ENCODE peak calls at places on chromosomes 16 and 17, in seven cellular contexts. One of them, this sample, is unnamed.
A peak's percentile ranks its signal among the peaks of the same experiment; 100 is the strongest.

GRCh38 chr17:78127888-78128615 is 503 bp downstream of the TMC6 start:
- DNase-seq in NCI-H2029 treated with DMSO at 0.1 percent for 48 hours: no peak
- DNase-seq in occipital lobe: no peak
- DNase-seq in AG10803: no peak
- DNase-seq in NCI-H146: peak; percentile 38
- DNase-seq in GF-D8: no peak
- DNase-seq in NCI-H748 treated with DMSO at 0.1 percent for 48 hours: no peak
- DNase-seq in this sample: no peak

GRCh38 chr16:24610421-24610765 is 71.0 kb downstream of the RBBP6 start:
- DNase-seq in NCI-H2029 treated with DMSO at 0.1 percent for 48 hours: no peak
- DNase-seq in occipital lobe: peak; percentile 49
- DNase-seq in AG10803: peak; percentile 21
- DNase-seq in NCI-H146: peak; percentile 12
- DNase-seq in GF-D8: no peak
- DNase-seq in NCI-H748 treated with DMSO at 0.1 percent for 48 hours: no peak
- DNase-seq in this sample: no peak

GRCh38 chr17:42895185-42895555 is 5.4 kb upstream of the G6PC1 start:
- DNase-seq in NCI-H2029 treated with DMSO at 0.1 percent for 48 hours: no peak
- DNase-seq in occipital lobe: peak; percentile 16
- DNase-seq in AG10803: peak; percentile 91
- DNase-seq in NCI-H146: no peak
- DNase-seq in GF-D8: no peak
- DNase-seq in NCI-H748 treated with DMSO at 0.1 percent for 48 hours: no peak
- DNase-seq in this sample: peak; percentile 72

GRCh38 chr16:85566502-85567100 is 46.5 kb upstream of the GSE1 start:
- DNase-seq in NCI-H2029 treated with DMSO at 0.1 percent for 48 hours: no peak
- DNase-seq in occipital lobe: no peak
- DNase-seq in AG10803: no peak
- DNase-seq in NCI-H146: no peak
- DNase-seq in GF-D8: no peak
- DNase-seq in NCI-H748 treated with DMSO at 0.1 percent for 48 hours: no peak
- DNase-seq in this sample: no peak

GRCh38 chr16:64365448-64365858 is 756.4 kb downstream of the CDH11 start:
- DNase-seq in NCI-H2029 treated with DMSO at 0.1 percent for 48 hours: no peak
- DNase-seq in occipital lobe: no peak
- DNase-seq in AG10803: peak; percentile 31
- DNase-seq in NCI-H146: no peak
- DNase-seq in GF-D8: no peak
- DNase-seq in NCI-H748 treated with DMSO at 0.1 percent for 48 hours: no peak
- DNase-seq in this sample: peak; percentile 31

GRCh38 chr17:2158011-2158410 is 103.1 kb downstream of the HIC1 start:
- DNase-seq in NCI-H2029 treated with DMSO at 0.1 percent for 48 hours: no peak
- DNase-seq in occipital lobe: no peak
- DNase-seq in AG10803: peak; percentile 94
- DNase-seq in NCI-H146: no peak
- DNase-seq in GF-D8: peak; percentile 24
- DNase-seq in NCI-H748 treated with DMSO at 0.1 percent for 48 hours: no peak
- DNase-seq in this sample: peak; percentile 41

GRCh38 chr16:2250652-2251280 is 621 bp downstream of the ECI1 start:
- DNase-seq in NCI-H2029 treated with DMSO at 0.1 percent for 48 hours: no peak
- DNase-seq in occipital lobe: no peak
- DNase-seq in AG10803: peak; percentile 38
- DNase-seq in NCI-H146: no peak
- DNase-seq in GF-D8: no peak
- DNase-seq in NCI-H748 treated with DMSO at 0.1 percent for 48 hours: no peak
- DNase-seq in this sample: peak; percentile 26

GRCh38 chr17:61468263-61468907 is 16.2 kb downstream of the TBX4 start:
- DNase-seq in NCI-H2029 treated with DMSO at 0.1 percent for 48 hours: no peak
- DNase-seq in occipital lobe: no peak
- DNase-seq in AG10803: no peak
- DNase-seq in NCI-H146: no peak
- DNase-seq in GF-D8: no peak
- DNase-seq in NCI-H748 treated with DMSO at 0.1 percent for 48 hours: no peak
- DNase-seq in this sample: peak; percentile 47

GRCh38 chr17:7853693-7854043 is 1.2 kb upstream of the TMEM88 start:
- DNase-seq in NCI-H2029 treated with DMSO at 0.1 percent for 48 hours: no peak
- DNase-seq in occipital lobe: no peak
- DNase-seq in AG10803: no peak
- DNase-seq in NCI-H146: no peak
- DNase-seq in GF-D8: no peak
- DNase-seq in NCI-H748 treated with DMSO at 0.1 percent for 48 hours: no peak
- DNase-seq in this sample: no peak

GRCh38 chr17:14318906-14319205 is 18.0 kb downstream of the HS3ST3B1 start:
- DNase-seq in NCI-H2029 treated with DMSO at 0.1 percent for 48 hours: no peak
- DNase-seq in occipital lobe: no peak
- DNase-seq in AG10803: no peak
- DNase-seq in NCI-H146: no peak
- DNase-seq in GF-D8: no peak
- DNase-seq in NCI-H748 treated with DMSO at 0.1 percent for 48 hours: no peak
- DNase-seq in this sample: no peak

GRCh38 chr17:61770043-61770442 is 93.3 kb downstream of the BRIP1 start:
- DNase-seq in NCI-H2029 treated with DMSO at 0.1 percent for 48 hours: no peak
- DNase-seq in occipital lobe: no peak
- DNase-seq in AG10803: no peak
- DNase-seq in NCI-H146: no peak
- DNase-seq in GF-D8: no peak
- DNase-seq in NCI-H748 treated with DMSO at 0.1 percent for 48 hours: no peak
- DNase-seq in this sample: peak; percentile 36

GRCh38 chr16:47848481-47849109 is 307.2 kb downstream of the ABCC12 start:
- DNase-seq in NCI-H2029 treated with DMSO at 0.1 percent for 48 hours: no peak
- DNase-seq in occipital lobe: peak; percentile 27
- DNase-seq in AG10803: peak; percentile 25
- DNase-seq in NCI-H146: no peak
- DNase-seq in GF-D8: no peak
- DNase-seq in NCI-H748 treated with DMSO at 0.1 percent for 48 hours: no peak
- DNase-seq in this sample: peak; percentile 5

GRCh38 chr17:27635275-27635823 is 4.4 kb downstream of the LGALS9 start:
- DNase-seq in NCI-H2029 treated with DMSO at 0.1 percent for 48 hours: no peak
- DNase-seq in occipital lobe: no peak
- DNase-seq in AG10803: no peak
- DNase-seq in NCI-H146: no peak
- DNase-seq in GF-D8: peak; percentile 40
- DNase-seq in NCI-H748 treated with DMSO at 0.1 percent for 48 hours: no peak
- DNase-seq in this sample: no peak

GRCh38 chr17:64706224-64707076 is 44.3 kb upstream of the SMURF2 start:
- DNase-seq in NCI-H2029 treated with DMSO at 0.1 percent for 48 hours: peak; percentile 46
- DNase-seq in occipital lobe: no peak
- DNase-seq in AG10803: no peak
- DNase-seq in NCI-H146: peak; percentile 16
- DNase-seq in GF-D8: no peak
- DNase-seq in NCI-H748 treated with DMSO at 0.1 percent for 48 hours: no peak
- DNase-seq in this sample: peak; percentile 87

GRCh38 chr16:82152192-82152591 is 17.8 kb downstream of the MPHOSPH6 start:
- DNase-seq in NCI-H2029 treated with DMSO at 0.1 percent for 48 hours: no peak
- DNase-seq in occipital lobe: no peak
- DNase-seq in AG10803: no peak
- DNase-seq in NCI-H146: no peak
- DNase-seq in GF-D8: no peak
- DNase-seq in NCI-H748 treated with DMSO at 0.1 percent for 48 hours: no peak
- DNase-seq in this sample: no peak

GRCh38 chr17:28612936-28613872 is 781 bp downstream of the RSKR start:
- DNase-seq in NCI-H2029 treated with DMSO at 0.1 percent for 48 hours: no peak
- DNase-seq in occipital lobe: no peak
- DNase-seq in AG10803: peak; percentile 24
- DNase-seq in NCI-H146: peak; percentile 28
- DNase-seq in GF-D8: no peak
- DNase-seq in NCI-H748 treated with DMSO at 0.1 percent for 48 hours: no peak
- DNase-seq in this sample: no peak

GRCh38 chr16:72935896-72936295 is 112.0 kb downstream of the ZFHX3 start:
- DNase-seq in NCI-H2029 treated with DMSO at 0.1 percent for 48 hours: no peak
- DNase-seq in occipital lobe: no peak
- DNase-seq in AG10803: no peak
- DNase-seq in NCI-H146: no peak
- DNase-seq in GF-D8: no peak
- DNase-seq in NCI-H748 treated with DMSO at 0.1 percent for 48 hours: no peak
- DNase-seq in this sample: no peak

This sample was measured in HFFc6.